ENCODE peak calls at places on chromosomes 6 and 20, in six cellular contexts. One of them, this sample, is unnamed.

GRCh38 chr6:5315883-5316282 is 54.6 kb downstream of the FARS2 start:
- DNase-seq in pancreas: no peak
- DNase-seq in epithelial cell of esophagus: no peak
- DNase-seq in body of pancreas: no peak
- DNase-seq in lower lobe of right lung: no peak
- DNase-seq in left ventricle myocardium inferior: no peak
- DNase-seq in this sample: no peak

GRCh38 chr20:15252289-15252688 is 914.9 kb upstream of the FLRT3 start:
- DNase-seq in left ventricle myocardium inferior: no peak
- DNase-seq in pancreas: no peak
- DNase-seq in epithelial cell of esophagus: no peak
- DNase-seq in body of pancreas: no peak
- DNase-seq in lower lobe of right lung: no peak
- DNase-seq in this sample: no peak

GRCh38 chr6:130879826-130880225 is 52.6 kb downstream of the SMLR1 start:
- DNase-seq in epithelial cell of esophagus: no peak
- DNase-seq in left ventricle myocardium inferior: no peak
- DNase-seq in body of pancreas: no peak
- DNase-seq in lower lobe of right lung: no peak
- DNase-seq in pancreas: no peak
- DNase-seq in this sample: no peak

GRCh38 chr20:63102720-63103375 is 96.1 kb upstream of the BHLHE23 start:
- DNase-seq in lower lobe of right lung: peak; percentile 61
- DNase-seq in body of pancreas: no peak
- DNase-seq in epithelial cell of esophagus: peak; percentile 25
- DNase-seq in left ventricle myocardium inferior: peak; percentile 39
- DNase-seq in pancreas: no peak
- DNase-seq in this sample: peak; percentile 22

GRCh38 chr20:54200487-54201267 is 7.2 kb upstream of the PFDN4 start:
- DNase-seq in body of pancreas: no peak
- DNase-seq in left ventricle myocardium inferior: no peak
- DNase-seq in epithelial cell of esophagus: peak; percentile 73
- DNase-seq in pancreas: no peak
- DNase-seq in lower lobe of right lung: no peak
- DNase-seq in this sample: no peak

GRCh38 chr20:53750827-53751393 is 157.3 kb upstream of the ZNF217 start:
- DNase-seq in epithelial cell of esophagus: no peak
- DNase-seq in left ventricle myocardium inferior: no peak
- DNase-seq in body of pancreas: no peak
- DNase-seq in lower lobe of right lung: no peak
- DNase-seq in pancreas: no peak
- DNase-seq in this sample: no peak

GRCh38 chr20:10089871-10090587 is 55.2 kb downstream of the ANKEF1 start:
- DNase-seq in body of pancreas: no peak
- DNase-seq in left ventricle myocardium inferior: no peak
- DNase-seq in lower lobe of right lung: no peak
- DNase-seq in pancreas: no peak
- DNase-seq in epithelial cell of esophagus: peak; percentile 62
- DNase-seq in this sample: no peak

GRCh38 chr6:138577151-138577915 is 78.0 kb upstream of the NHSL1 start:
- DNase-seq in body of pancreas: no peak
- DNase-seq in lower lobe of right lung: no peak
- DNase-seq in pancreas: no peak
- DNase-seq in left ventricle myocardium inferior: no peak
- DNase-seq in epithelial cell of esophagus: no peak
- DNase-seq in this sample: no peak

GRCh38 chr20:37630993-37631392 is 62.8 kb upstream of the CTNNBL1 start:
- DNase-seq in pancreas: no peak
- DNase-seq in left ventricle myocardium inferior: no peak
- DNase-seq in lower lobe of right lung: no peak
- DNase-seq in body of pancreas: no peak
- DNase-seq in epithelial cell of esophagus: no peak
- DNase-seq in this sample: no peak

GRCh38 chr6:132425176-132425575 is 23.9 kb upstream of the MOXD1 start:
- DNase-seq in lower lobe of right lung: no peak
- DNase-seq in body of pancreas: no peak
- DNase-seq in pancreas: no peak
- DNase-seq in left ventricle myocardium inferior: no peak
- DNase-seq in epithelial cell of esophagus: no peak
- DNase-seq in this sample: no peak

GRCh38 chr6:132763269-132763668 is 5.6 kb upstream of the VNN2 start:
- DNase-seq in lower lobe of right lung: no peak
- DNase-seq in body of pancreas: no peak
- DNase-seq in pancreas: no peak
- DNase-seq in epithelial cell of esophagus: no peak
- DNase-seq in left ventricle myocardium inferior: no peak
- DNase-seq in this sample: peak; percentile 12

GRCh38 chr6:111614833-111615582 is 9.3 kb upstream of the TRAF3IP2 start:
- DNase-seq in left ventricle myocardium inferior: no peak
- DNase-seq in pancreas: no peak
- DNase-seq in lower lobe of right lung: peak; percentile 70
- DNase-seq in body of pancreas: no peak
- DNase-seq in epithelial cell of esophagus: no peak
- DNase-seq in this sample: no peak

GRCh38 chr6:68876792-68877493 is 241.9 kb downstream of the ADGRB3 start:
- DNase-seq in body of pancreas: no peak
- DNase-seq in left ventricle myocardium inferior: no peak
- DNase-seq in pancreas: no peak
- DNase-seq in lower lobe of right lung: no peak
- DNase-seq in epithelial cell of esophagus: peak; percentile 30
- DNase-seq in this sample: no peak

GRCh38 chr6:50899306-50899840 is 80.7 kb downstream of the TFAP2B start:
- DNase-seq in pancreas: no peak
- DNase-seq in left ventricle myocardium inferior: no peak
- DNase-seq in epithelial cell of esophagus: peak; percentile 8
- DNase-seq in lower lobe of right lung: no peak
- DNase-seq in body of pancreas: no peak
- DNase-seq in this sample: no peak

GRCh38 chr20:58609026-58609425 is 42.1 kb upstream of the STX16 start:
- DNase-seq in epithelial cell of esophagus: no peak
- DNase-seq in pancreas: no peak
- DNase-seq in body of pancreas: no peak
- DNase-seq in left ventricle myocardium inferior: no peak
- DNase-seq in lower lobe of right lung: no peak
- DNase-seq in this sample: no peak

GRCh38 chr20:21622097-21622496 is 83.4 kb upstream of the PAX1 start:
- DNase-seq in epithelial cell of esophagus: peak; percentile 67
- DNase-seq in lower lobe of right lung: no peak
- DNase-seq in left ventricle myocardium inferior: no peak
- DNase-seq in body of pancreas: no peak
- DNase-seq in pancreas: no peak
- DNase-seq in this sample: no peak

GRCh38 chr6:44052419-44053011 is 74.7 kb downstream of the MRPL14 start:
- DNase-seq in lower lobe of right lung: peak; percentile 62
- DNase-seq in body of pancreas: peak; percentile 59
- DNase-seq in pancreas: no peak
- DNase-seq in epithelial cell of esophagus: no peak
- DNase-seq in left ventricle myocardium inferior: no peak
- DNase-seq in this sample: no peak

GRCh38 chr6:158026901-158027589 is 45.4 kb downstream of the SYNJ2 start:
- DNase-seq in pancreas: peak; percentile 15
- DNase-seq in left ventricle myocardium inferior: no peak
- DNase-seq in epithelial cell of esophagus: no peak
- DNase-seq in lower lobe of right lung: peak; percentile 44
- DNase-seq in body of pancreas: no peak
- DNase-seq in this sample: no peak

GRCh38 chr20:4160761-4161305 is 145.5 kb upstream of the RNF24 start:
- DNase-seq in epithelial cell of esophagus: peak; percentile 75
- DNase-seq in body of pancreas: peak; percentile 62
- DNase-seq in lower lobe of right lung: peak; percentile 57
- DNase-seq in pancreas: peak; percentile 21
- DNase-seq in left ventricle myocardium inferior: no peak
- DNase-seq in this sample: peak; percentile 52

GRCh38 chr6:107563694-107564093 is 73.8 kb downstream of the SOBP start:
- DNase-seq in left ventricle myocardium inferior: peak; percentile 23
- DNase-seq in body of pancreas: no peak
- DNase-seq in epithelial cell of esophagus: no peak
- DNase-seq in lower lobe of right lung: no peak
- DNase-seq in pancreas: no peak
- DNase-seq in this sample: no peak

GRCh38 chr6:83859410-83860346 is at the start of gene CYB5R4:
- DNase-seq in pancreas: peak; percentile 96
- DNase-seq in lower lobe of right lung: peak; percentile 96
- DNase-seq in epithelial cell of esophagus: peak; percentile 96
- DNase-seq in body of pancreas: peak; percentile 96
- DNase-seq in left ventricle myocardium inferior: peak; percentile 93
- DNase-seq in this sample: peak; percentile 95
- TF ChIP-seq CTCF in pancreas: no peak
- TF ChIP-seq CTCF in lower lobe of right lung: peak; percentile 45
- TF ChIP-seq CTCF in epithelial cell of esophagus: peak; percentile 50
- TF ChIP-seq CTCF in body of pancreas: peak; percentile 30
- TF ChIP-seq CTCF in left ventricle myocardium inferior: peak; percentile 54
- TF ChIP-seq CTCF in this sample: peak; percentile 42

DNA sequence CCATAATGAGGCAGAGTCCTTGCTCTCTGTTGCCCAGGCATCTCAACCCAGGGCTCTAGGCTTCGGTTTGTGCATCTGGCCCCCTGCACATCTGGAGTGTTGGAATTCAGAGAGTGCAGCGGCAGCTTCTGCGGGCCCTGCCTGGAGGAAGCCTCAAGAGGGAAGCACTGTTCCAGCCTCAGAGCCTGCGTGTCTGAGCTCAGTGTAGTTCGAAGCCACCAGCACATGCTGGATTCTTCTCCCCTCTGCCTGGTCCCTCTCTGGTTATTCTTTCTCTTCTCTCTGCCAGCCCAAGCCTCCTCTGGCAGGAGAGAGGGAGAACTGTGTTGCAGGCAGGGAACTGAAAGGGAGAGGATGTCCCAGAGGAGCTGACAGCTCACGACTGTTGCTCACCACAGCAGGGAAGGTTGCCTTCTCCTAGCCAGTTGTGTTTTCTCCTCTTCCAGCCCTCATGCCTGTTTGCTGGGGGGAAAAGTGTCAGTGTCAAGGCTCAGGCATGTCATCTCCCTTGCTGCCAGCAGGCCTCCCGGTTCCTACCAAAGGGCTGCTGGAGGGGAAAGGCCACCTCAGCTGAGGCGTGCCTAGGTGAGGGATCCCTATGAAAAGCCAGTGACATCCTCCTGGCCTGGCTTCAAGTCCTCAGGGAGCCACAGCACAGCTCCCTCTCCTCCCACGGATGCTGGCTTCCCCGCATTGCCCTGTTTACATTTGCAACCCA is 126.0 kb upstream of the LRFN2 start:
- DNase-seq in epithelial cell of esophagus: no peak
- DNase-seq in pancreas: no peak
- DNase-seq in left ventricle myocardium inferior: no peak
- DNase-seq in lower lobe of right lung: no peak
- DNase-seq in body of pancreas: no peak
- DNase-seq in this sample: no peak
- TF ChIP-seq CTCF in epithelial cell of esophagus: no peak
- TF ChIP-seq CTCF in pancreas: no peak
- TF ChIP-seq CTCF in left ventricle myocardium inferior: no peak
- TF ChIP-seq CTCF in lower lobe of right lung: no peak
- TF ChIP-seq CTCF in body of pancreas: no peak
- TF ChIP-seq CTCF in this sample: no peak

DNA sequence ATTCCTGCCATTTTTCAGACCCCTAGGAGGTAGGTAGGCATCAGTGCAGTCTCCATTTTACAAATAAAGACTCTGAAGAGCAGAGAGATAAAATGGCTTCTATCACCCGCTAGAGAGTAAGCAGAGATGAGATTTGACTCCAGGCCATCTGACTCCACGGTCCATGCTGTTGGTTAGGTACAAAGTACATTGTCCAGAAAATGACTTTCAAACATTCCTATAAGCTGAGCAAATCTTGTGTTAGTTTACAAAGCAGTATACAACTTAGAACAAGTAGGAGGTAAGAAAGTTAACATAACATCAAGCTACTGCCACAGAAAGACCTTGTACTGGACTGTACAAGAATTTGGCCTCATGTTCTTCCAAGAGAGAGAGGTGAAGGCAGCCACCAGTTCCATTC is 14.9 kb downstream of the BTN1A1 start:
- DNase-seq in body of pancreas: no peak
- DNase-seq in lower lobe of right lung: no peak
- DNase-seq in pancreas: no peak
- DNase-seq in epithelial cell of esophagus: no peak
- DNase-seq in left ventricle myocardium inferior: no peak
- DNase-seq in this sample: no peak
- TF ChIP-seq CTCF in body of pancreas: no peak
- TF ChIP-seq CTCF in lower lobe of right lung: no peak
- TF ChIP-seq CTCF in pancreas: no peak
- TF ChIP-seq CTCF in epithelial cell of esophagus: no peak
- TF ChIP-seq CTCF in left ventricle myocardium inferior: no peak
- TF ChIP-seq CTCF in this sample: no peak

DNA sequence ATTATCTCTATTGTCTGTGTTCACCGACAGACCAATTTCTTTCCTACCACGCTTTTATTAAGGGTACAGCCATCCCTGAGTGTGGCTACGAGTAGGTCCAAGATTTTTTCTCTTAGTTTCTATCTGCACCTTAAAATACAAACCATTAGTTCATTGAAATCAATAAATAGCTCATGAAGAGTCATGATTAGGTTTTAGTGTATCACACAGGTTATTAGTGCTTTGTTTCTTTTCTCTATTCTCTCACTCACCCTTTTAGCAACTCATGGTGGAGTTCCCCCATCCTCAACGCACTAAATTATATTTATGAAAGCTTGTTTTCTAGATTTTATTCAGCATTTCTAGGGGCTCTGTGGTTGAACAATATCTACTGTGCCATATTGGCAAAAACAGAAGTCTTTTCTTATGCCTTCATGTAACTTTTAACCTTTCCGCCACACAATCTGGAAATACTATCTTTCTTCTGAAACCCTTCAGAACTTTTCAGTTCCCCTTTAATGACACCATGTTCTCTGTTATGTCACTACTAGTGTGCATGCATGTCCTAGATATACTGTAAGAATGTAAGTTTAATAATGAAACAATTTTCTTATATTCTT is 128.2 kb upstream of the LAMA2 start:
- DNase-seq in body of pancreas: no peak
- DNase-seq in left ventricle myocardium inferior: no peak
- DNase-seq in lower lobe of right lung: no peak
- DNase-seq in pancreas: no peak
- DNase-seq in epithelial cell of esophagus: no peak
- DNase-seq in this sample: no peak
- TF ChIP-seq CTCF in body of pancreas: no peak
- TF ChIP-seq CTCF in left ventricle myocardium inferior: no peak
- TF ChIP-seq CTCF in lower lobe of right lung: no peak
- TF ChIP-seq CTCF in pancreas: no peak
- TF ChIP-seq CTCF in epithelial cell of esophagus: no peak
- TF ChIP-seq CTCF in this sample: no peak